ENCODE peak calls at places on chromosomes 5 and 9, in four cellular contexts. One of them, this sample, is unnamed.

GRCh38 chr5:151825445-151825844 is 53.7 kb downstream of the G3BP1 start:
- DNase-seq in AG09309: peak; percentile 45
- DNase-seq in CD4-positive, alpha-beta T cell: no peak
- DNase-seq in endothelial cell: peak; percentile 65
- DNase-seq in this sample: no peak

GRCh38 chr9:81596671-81597426 is 92.5 kb downstream of the TLE1 start:
- DNase-seq in AG09309: no peak
- DNase-seq in CD4-positive, alpha-beta T cell: no peak
- DNase-seq in endothelial cell: no peak
- DNase-seq in this sample: no peak

GRCh38 chr5:14167211-14167845 is 24.2 kb downstream of the TRIO start:
- DNase-seq in CD4-positive, alpha-beta T cell: no peak
- DNase-seq in endothelial cell: no peak
- DNase-seq in AG09309: no peak
- DNase-seq in this sample: no peak

GRCh38 chr5:91706785-91707520 is 323.8 kb upstream of the ARRDC3 start:
- DNase-seq in CD4-positive, alpha-beta T cell: no peak
- DNase-seq in endothelial cell: no peak
- DNase-seq in AG09309: no peak
- DNase-seq in this sample: no peak

GRCh38 chr5:43215073-43215631 is 23.1 kb downstream of the NIM1K start:
- DNase-seq in endothelial cell: no peak
- DNase-seq in CD4-positive, alpha-beta T cell: no peak
- DNase-seq in AG09309: no peak
- DNase-seq in this sample: no peak

GRCh38 chr5:9895305-9895650 is 265.1 kb upstream of the TAS2R1 start:
- DNase-seq in AG09309: no peak
- DNase-seq in CD4-positive, alpha-beta T cell: no peak
- DNase-seq in endothelial cell: no peak
- DNase-seq in this sample: no peak

GRCh38 chr5:13992795-13993194 is 48.3 kb upstream of the DNAH5 start:
- DNase-seq in endothelial cell: no peak
- DNase-seq in CD4-positive, alpha-beta T cell: no peak
- DNase-seq in AG09309: no peak
- DNase-seq in this sample: no peak

GRCh38 chr9:74412236-74412979 is 84.7 kb upstream of the RORB start:
- DNase-seq in CD4-positive, alpha-beta T cell: no peak
- DNase-seq in endothelial cell: no peak
- DNase-seq in AG09309: no peak
- DNase-seq in this sample: no peak

GRCh38 chr5:139061856-139062255 is 136.3 kb downstream of the SIL1 start:
- DNase-seq in endothelial cell: no peak
- DNase-seq in AG09309: no peak
- DNase-seq in CD4-positive, alpha-beta T cell: no peak
- DNase-seq in this sample: no peak

GRCh38 chr5:31916327-31916726 is 257.8 kb downstream of the GOLPH3 start:
- DNase-seq in AG09309: no peak
- DNase-seq in CD4-positive, alpha-beta T cell: no peak
- DNase-seq in endothelial cell: no peak
- DNase-seq in this sample: no peak

GRCh38 chr5:39513236-39513635 is 88.5 kb upstream of the DAB2 start:
- DNase-seq in endothelial cell: no peak
- DNase-seq in CD4-positive, alpha-beta T cell: no peak
- DNase-seq in AG09309: no peak
- DNase-seq in this sample: no peak

GRCh38 chr9:82939451-82939850 is 123.5 kb downstream of the RASEF start:
- DNase-seq in AG09309: no peak
- DNase-seq in endothelial cell: no peak
- DNase-seq in CD4-positive, alpha-beta T cell: no peak
- DNase-seq in this sample: peak; percentile 82

GRCh38 chr5:11400312-11400711 is 503.9 kb downstream of the CTNND2 start:
- DNase-seq in endothelial cell: no peak
- DNase-seq in AG09309: no peak
- DNase-seq in CD4-positive, alpha-beta T cell: no peak
- DNase-seq in this sample: no peak

GRCh38 chr5:31809037-31809910 is 170.3 kb downstream of the PDZD2 start:
- DNase-seq in AG09309: peak; percentile 20
- DNase-seq in endothelial cell: peak; percentile 65
- DNase-seq in CD4-positive, alpha-beta T cell: no peak
- DNase-seq in this sample: peak; percentile 38

GRCh38 chr5:180495991-180496741 is 2.0 kb downstream of the CNOT6 start:
- DNase-seq in endothelial cell: no peak
- DNase-seq in CD4-positive, alpha-beta T cell: no peak
- DNase-seq in AG09309: no peak
- DNase-seq in this sample: no peak

GRCh38 chr9:79575560-79575959 is 3.8 kb downstream of the TLE4 start:
- DNase-seq in CD4-positive, alpha-beta T cell: no peak
- DNase-seq in endothelial cell: no peak
- DNase-seq in AG09309: no peak
- DNase-seq in this sample: no peak

GRCh38 chr9:125889122-125889523 is 141.9 kb downstream of the PBX3 start:
- DNase-seq in endothelial cell: peak; percentile 11
- DNase-seq in AG09309: no peak
- DNase-seq in CD4-positive, alpha-beta T cell: no peak
- DNase-seq in this sample: no peak

GRCh38 chr9:120928720-120929389 is 2.3 kb upstream of the TRAF1 start:
- DNase-seq in endothelial cell: peak; percentile 66
- DNase-seq in AG09309: no peak
- DNase-seq in CD4-positive, alpha-beta T cell: peak; percentile 58
- DNase-seq in this sample: no peak

GRCh38 chr5:16936150-16937022 is at the start of gene MYO10:
- DNase-seq in endothelial cell: peak; percentile 98
- DNase-seq in CD4-positive, alpha-beta T cell: peak; percentile 6
- DNase-seq in AG09309: peak; percentile 33
- DNase-seq in this sample: no peak

GRCh38 chr9:116501871-116502270 is 185.2 kb upstream of the TRIM32 start:
- DNase-seq in AG09309: no peak
- DNase-seq in CD4-positive, alpha-beta T cell: no peak
- DNase-seq in endothelial cell: no peak
- DNase-seq in this sample: peak; percentile 80

DNA sequence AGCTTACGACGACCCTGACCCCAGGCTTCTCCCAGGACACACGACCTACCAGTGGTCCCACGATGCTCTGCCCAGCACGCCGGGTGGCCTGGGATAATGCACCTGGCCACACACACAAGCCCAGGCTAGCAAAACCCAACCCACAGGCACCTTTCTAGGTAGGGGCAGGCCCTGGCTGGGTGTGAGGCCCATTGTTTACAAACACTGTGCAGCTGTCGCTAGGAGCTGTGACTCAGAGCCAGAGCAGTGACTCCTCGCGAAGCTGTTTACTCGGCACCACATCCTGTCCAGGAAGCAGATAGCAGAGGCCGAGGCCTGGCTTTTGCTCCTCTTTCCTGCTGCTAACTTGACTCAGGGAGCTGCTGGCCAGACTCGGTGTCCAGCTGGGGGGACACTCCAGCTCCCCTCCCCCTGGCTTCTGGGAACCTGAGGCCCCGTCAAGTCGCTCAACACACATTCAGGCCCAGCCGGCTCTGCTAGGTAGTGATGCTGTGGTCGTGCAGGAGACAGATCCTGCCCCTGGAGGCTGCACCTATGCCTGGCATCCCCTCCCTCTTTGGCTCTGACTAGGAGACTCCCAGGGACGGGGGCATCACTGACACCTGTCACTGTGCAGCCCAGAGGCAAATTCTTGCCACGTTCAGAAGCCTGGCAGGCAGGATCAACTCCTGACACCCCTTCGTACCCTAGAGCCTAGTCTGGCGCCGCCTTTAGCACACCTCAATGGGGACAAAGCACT is 12.8 kb upstream of the RALGDS start:
- DNase-seq in CD4-positive, alpha-beta T cell: peak; percentile 84
- DNase-seq in AG09309: peak; percentile 80
- DNase-seq in endothelial cell: peak; percentile 78
- DNase-seq in this sample: peak; percentile 90
- TF ChIP-seq CTCF in CD4-positive, alpha-beta T cell: peak; percentile 9
- TF ChIP-seq CTCF in AG09309: no peak
- TF ChIP-seq CTCF in endothelial cell: no peak
- TF ChIP-seq CTCF in this sample: no peak

GRCh38 chr5:150573867-150574817 is 66.2 kb downstream of the NDST1 start:
- DNase-seq in CD4-positive, alpha-beta T cell: no peak
- DNase-seq in endothelial cell: no peak
- DNase-seq in AG09309: no peak
- DNase-seq in this sample: no peak
- TF ChIP-seq CTCF in CD4-positive, alpha-beta T cell: no peak
- TF ChIP-seq CTCF in endothelial cell: no peak
- TF ChIP-seq CTCF in AG09309: peak; percentile 19
- TF ChIP-seq CTCF in this sample: no peak

GRCh38 chr5:61307196-61307590 is 24.9 kb upstream of the ZSWIM6 start:
- DNase-seq in CD4-positive, alpha-beta T cell: no peak
- DNase-seq in AG09309: no peak
- DNase-seq in endothelial cell: no peak
- DNase-seq in this sample: no peak
- TF ChIP-seq CTCF in CD4-positive, alpha-beta T cell: no peak
- TF ChIP-seq CTCF in AG09309: no peak
- TF ChIP-seq CTCF in endothelial cell: no peak
- TF ChIP-seq CTCF in this sample: no peak

DNA sequence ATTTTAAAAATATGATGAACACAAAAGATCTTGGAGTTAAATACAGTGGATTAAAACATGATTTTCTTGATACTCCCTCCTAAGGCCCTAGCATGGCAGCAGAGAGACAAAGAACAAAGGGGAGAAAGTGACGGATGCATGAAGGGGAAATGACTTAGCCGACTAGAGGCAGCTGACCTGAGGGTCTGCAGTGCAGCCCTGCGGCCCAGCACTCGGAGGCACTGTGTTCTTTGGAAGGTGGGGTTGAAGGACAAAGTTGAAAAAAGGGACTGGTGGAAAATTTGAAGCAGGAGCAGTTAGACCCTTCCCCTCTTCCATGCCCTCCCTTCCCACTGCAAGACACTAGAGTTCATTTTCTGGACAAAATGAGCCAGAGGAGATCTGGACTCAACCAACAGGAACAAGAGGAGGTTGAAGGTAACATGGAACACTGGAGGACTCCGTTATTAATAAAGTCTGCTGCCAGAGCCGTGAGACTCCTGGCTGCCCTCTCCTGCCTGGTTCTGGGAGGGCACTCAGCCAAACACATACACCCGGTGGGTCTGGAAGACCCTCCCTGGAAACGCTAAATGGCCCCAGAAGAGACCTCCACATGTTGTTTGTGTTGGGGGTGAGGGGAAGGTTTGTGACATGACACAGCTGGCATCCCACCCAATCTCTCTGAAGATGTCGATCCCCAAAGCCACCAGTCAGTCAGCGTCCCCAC is 98.1 kb downstream of the JMY start:
- DNase-seq in AG09309: no peak
- DNase-seq in endothelial cell: no peak
- DNase-seq in CD4-positive, alpha-beta T cell: no peak
- DNase-seq in this sample: no peak
- TF ChIP-seq CTCF in AG09309: no peak
- TF ChIP-seq CTCF in endothelial cell: no peak
- TF ChIP-seq CTCF in CD4-positive, alpha-beta T cell: no peak
- TF ChIP-seq CTCF in this sample: no peak

GRCh38 chr9:91192785-91193657 is 168.7 kb downstream of the AUH start:
- DNase-seq in endothelial cell: peak; percentile 58
- DNase-seq in AG09309: peak; percentile 100
- DNase-seq in CD4-positive, alpha-beta T cell: no peak
- DNase-seq in this sample: peak; percentile 93
- TF ChIP-seq CTCF in endothelial cell: no peak
- TF ChIP-seq CTCF in AG09309: no peak
- TF ChIP-seq CTCF in CD4-positive, alpha-beta T cell: no peak
- TF ChIP-seq CTCF in this sample: no peak

DNA sequence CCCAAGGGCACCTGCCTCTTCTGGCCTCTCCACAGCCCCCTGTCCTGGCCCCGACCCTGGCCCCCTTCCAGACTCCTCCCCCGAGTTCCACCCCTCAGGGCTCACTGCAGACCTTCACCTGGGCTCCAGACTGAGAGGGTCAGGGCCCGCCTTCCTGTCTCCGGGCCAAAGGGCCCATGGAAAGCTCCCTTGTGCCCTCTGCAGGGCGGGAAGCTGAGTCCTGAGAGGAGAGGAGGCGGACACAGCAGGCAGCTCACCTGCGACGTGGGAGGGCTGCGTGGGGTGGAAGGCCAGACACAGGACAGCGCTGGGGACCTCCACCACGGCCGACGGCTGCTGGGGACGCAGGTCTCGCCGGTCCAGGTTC is 20.6 kb downstream of the DYNC2I2 start:
- DNase-seq in AG09309: no peak
- DNase-seq in endothelial cell: peak; percentile 39
- DNase-seq in CD4-positive, alpha-beta T cell: no peak
- DNase-seq in this sample: no peak
- TF ChIP-seq CTCF in AG09309: peak; percentile 7
- TF ChIP-seq CTCF in endothelial cell: no peak
- TF ChIP-seq CTCF in CD4-positive, alpha-beta T cell: no peak
- TF ChIP-seq CTCF in this sample: peak; percentile 46

GRCh38 chr9:22813520-22813919 is 366.9 kb downstream of the DMRTA1 start:
- DNase-seq in CD4-positive, alpha-beta T cell: no peak
- DNase-seq in AG09309: no peak
- DNase-seq in endothelial cell: no peak
- DNase-seq in this sample: no peak
- TF ChIP-seq CTCF in CD4-positive, alpha-beta T cell: no peak
- TF ChIP-seq CTCF in AG09309: no peak
- TF ChIP-seq CTCF in endothelial cell: peak; percentile 26
- TF ChIP-seq CTCF in this sample: peak; percentile 21

DNA sequence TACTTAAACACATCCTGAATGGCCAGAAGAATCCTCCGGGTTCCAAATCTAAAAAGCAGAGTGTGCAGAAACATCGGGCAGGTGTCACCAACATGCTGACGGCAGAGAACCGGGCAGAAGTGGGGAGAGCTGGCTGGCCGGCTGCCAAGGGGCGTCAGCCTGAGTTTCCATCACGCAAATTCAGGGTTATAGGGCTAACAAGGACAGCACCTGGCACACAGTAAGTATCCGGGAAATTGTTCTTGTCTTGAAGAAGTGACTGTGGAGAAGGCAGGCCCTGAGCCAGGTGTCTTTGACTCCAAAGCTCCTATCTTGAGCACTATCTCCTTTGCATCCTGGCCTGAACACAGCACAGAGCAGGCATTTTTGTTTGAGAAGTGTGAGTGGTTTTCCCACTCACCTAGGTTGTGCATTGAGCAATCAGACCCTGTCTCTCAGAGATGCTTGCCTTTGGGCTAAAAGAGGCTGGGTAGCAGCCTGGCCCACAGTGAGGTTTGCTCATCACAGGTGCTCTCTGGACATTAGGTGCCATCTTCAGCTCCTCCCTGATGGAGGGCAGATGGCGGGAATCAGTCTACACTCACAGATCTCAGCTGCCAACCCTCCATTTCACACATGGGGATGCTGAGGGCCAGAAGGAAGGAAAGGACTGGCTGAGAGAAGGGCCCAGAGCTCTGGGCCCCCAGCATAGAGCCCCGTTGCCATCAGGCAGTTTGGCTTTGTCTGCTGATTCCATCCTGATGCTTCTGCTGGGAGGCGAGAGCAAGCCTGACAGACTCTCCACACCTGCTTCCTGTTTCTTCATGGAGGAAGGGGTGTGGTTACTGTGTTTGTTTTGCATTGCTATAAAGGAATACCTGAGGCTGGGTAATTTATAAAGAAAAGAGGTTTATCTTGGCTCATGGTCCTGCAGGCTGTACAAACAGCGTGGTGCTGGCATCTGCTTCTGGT is 52.8 kb downstream of the WHRN start:
- DNase-seq in CD4-positive, alpha-beta T cell: no peak
- DNase-seq in endothelial cell: no peak
- DNase-seq in AG09309: no peak
- DNase-seq in this sample: no peak
- TF ChIP-seq CTCF in CD4-positive, alpha-beta T cell: no peak
- TF ChIP-seq CTCF in endothelial cell: no peak
- TF ChIP-seq CTCF in AG09309: no peak
- TF ChIP-seq CTCF in this sample: no peak

GRCh38 chr5:103829585-103829984 is 267.0 kb upstream of the NUDT12 start:
- DNase-seq in endothelial cell: peak; percentile 37
- DNase-seq in AG09309: no peak
- DNase-seq in CD4-positive, alpha-beta T cell: no peak
- DNase-seq in this sample: no peak
- TF ChIP-seq CTCF in endothelial cell: peak; percentile 74
- TF ChIP-seq CTCF in AG09309: peak; percentile 20
- TF ChIP-seq CTCF in CD4-positive, alpha-beta T cell: no peak
- TF ChIP-seq CTCF in this sample: peak; percentile 47

GRCh38 chr9:133355881-133356357 is 368 bp downstream of the SURF1 start:
- DNase-seq in CD4-positive, alpha-beta T cell: no peak
- DNase-seq in AG09309: no peak
- DNase-seq in endothelial cell: peak; percentile 27
- DNase-seq in this sample: no peak
- TF ChIP-seq CTCF in CD4-positive, alpha-beta T cell: no peak
- TF ChIP-seq CTCF in AG09309: no peak
- TF ChIP-seq CTCF in endothelial cell: no peak
- TF ChIP-seq CTCF in this sample: no peak